ENCODE peak calls at places on chromosomes 3 and 15, in five cellular contexts. X is upper lobe of left lung, V is OCI-LY7, U is BE2C, M is H9. I is an unnamed sample.

GRCh38 chr3:194671511-194671899 is 486 bp downstream of the LSG1 start:
- DNase-seq in U (peak), V (peak), X (no peak), M (no peak), I (no peak)

GRCh38 chr3:42013652-42014442 is 51.9 kb upstream of the ULK4 start:
- DNase-seq in U (peak), M (no peak), X (peak), V (peak), I (no peak)

GRCh38 chr3:12986986-12987385 is 86.2 kb downstream of the IQSEC1 start:
- DNase-seq in V (no peak), U (no peak), M (no peak), X (peak), I (no peak)

GRCh38 chr3:50373865-50374188 is 14.5 kb upstream of the TMEM115 start:
- DNase-seq in V (no peak), X (no peak), U (no peak), M (no peak), I (no peak)

GRCh38 chr3:185759523-185759922 is 65.3 kb downstream of the IGF2BP2 start:
- DNase-seq in U (no peak), M (no peak), X (no peak), V (no peak), I (no peak)

GRCh38 chr15:73941871-73942635 is 15.8 kb downstream of the LOXL1 start:
- DNase-seq in V (no peak), M (no peak), U (peak), X (no peak), I (no peak)

GRCh38 chr3:132032959-132033358 is 1.9 kb downstream of the CPNE4 start:
- DNase-seq in V (no peak), X (peak), U (no peak), M (no peak), I (no peak)

GRCh38 chr3:132279030-132279429 is 38.2 kb upstream of the ACP3 start:
- DNase-seq in M (no peak), X (no peak), U (no peak), V (no peak), I (no peak)

GRCh38 chr15:88326924-88327323 is 70.4 kb upstream of the NTRK3 start:
- DNase-seq in X (no peak), U (no peak), M (no peak), V (no peak), I (no peak)
- TF ChIP-seq CTCF in X (no peak), U (no peak), M (no peak), V (no peak), I (no peak)

GRCh38 chr3:169133178-169134161 is 530.0 kb downstream of the MECOM start:
- DNase-seq in M (no peak), U (no peak), X (no peak), V (no peak), I (no peak)
- TF ChIP-seq CTCF in M (peak), U (peak), X (peak), V (peak), I (peak)

GRCh38 chr3:27720899-27721716 is 1.0 kb downstream of the EOMES start:
- DNase-seq in U (no peak), X (peak), M (peak), V (no peak), I (no peak)
- TF ChIP-seq CTCF in U (no peak), X (no peak), M (no peak), V (peak), I (no peak)

GRCh38 chr15:83114305-83114704 is 6.9 kb downstream of the TM6SF1 start:
- DNase-seq in M (no peak), U (no peak), V (no peak), X (no peak), I (no peak)

GRCh38 chr15:83113881-83114280 is 6.4 kb downstream of the TM6SF1 start:
- DNase-seq in M (no peak), X (no peak), V (no peak), U (no peak), I (no peak)

GRCh38 chr15:83111149-83111548 is 3.7 kb downstream of the TM6SF1 start:
- DNase-seq in V (no peak), U (no peak), M (no peak), X (no peak), I (no peak)

GRCh38 chr15:83112959-83113299 is 5.5 kb downstream of the TM6SF1 start:
- DNase-seq in M (no peak), V (no peak), X (no peak), U (no peak), I (no peak)

DNA sequence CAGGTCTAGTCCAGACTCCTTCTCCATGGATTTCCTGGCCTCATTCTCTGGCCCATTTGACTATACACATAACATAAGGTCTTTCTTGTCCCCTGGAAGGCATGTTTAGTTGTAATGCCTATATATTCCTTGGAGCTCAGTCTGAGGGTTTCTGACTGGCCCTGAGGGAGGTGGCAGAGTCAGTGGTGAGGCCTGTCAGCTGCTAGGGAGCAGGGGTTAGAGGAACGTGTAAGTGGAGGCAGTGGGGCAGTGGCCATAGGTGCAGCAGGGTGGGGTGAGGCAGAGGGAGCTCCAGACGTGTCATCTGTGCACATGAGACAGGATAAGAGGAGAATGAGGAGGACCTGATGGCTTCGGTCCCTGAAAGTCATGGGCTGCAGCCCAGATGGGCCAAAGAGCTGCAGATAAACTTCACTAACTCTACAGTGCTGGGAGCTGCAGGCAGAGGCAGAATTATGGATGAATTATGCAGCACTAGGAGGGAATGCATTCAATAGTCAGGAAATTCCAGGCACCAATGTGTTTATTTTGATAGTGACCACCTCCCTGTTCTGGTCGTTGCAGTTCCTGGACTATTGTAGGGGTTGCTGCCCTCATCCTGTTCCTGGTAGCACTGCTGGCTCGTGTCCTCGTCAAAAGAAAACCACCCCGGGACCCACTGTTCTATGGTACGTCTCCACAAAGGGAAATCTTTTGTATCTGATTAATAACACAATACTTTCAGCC is 5.0 kb downstream of the TM6SF1 start:
- DNase-seq in M (no peak), U (no peak), X (no peak), V (no peak), I (no peak)
- TF ChIP-seq CTCF in M (no peak), U (no peak), X (no peak), V (no peak), I (no peak)

GRCh38 chr15:98292442-98293240 is 332.1 kb downstream of the ARRDC4 start:
- DNase-seq in X (peak), V (peak), U (peak), M (peak), I (peak)
- TF ChIP-seq CTCF in X (peak), V (peak), U (peak), M (peak), I (peak)

I was measured in mesothelial cell of epicardium.